ENCODE peak calls at places on chromosomes 12 and 14, in five cellular contexts. K is GM23248, R is stomach, C is Calu3, Z is A549. F is an unnamed sample.

GRCh38 chr12:19277707-19278106 is 148.2 kb downstream of the PLEKHA5 start:
- DNase-seq in Z (no peak), R (no peak), C (no peak), K (no peak), F (no peak)

GRCh38 chr12:88063375-88063774 is 34.2 kb upstream of the C12orf50 start:
- DNase-seq in Z (no peak), K (no peak), R (no peak), C (no peak), F (peak; percentile 3)

GRCh38 chr14:89638888-89639287 is 221.9 kb upstream of the FOXN3 start:
- DNase-seq in C (no peak), K (no peak), Z (no peak), R (no peak), F (no peak)

GRCh38 chr12:57128519-57129247 is 400 bp downstream of the LRP1 start:
- DNase-seq in K (peak; percentile 41), C (no peak), R (no peak), Z (no peak), F (no peak)

GRCh38 chr14:57530571-57530970 is 36.9 kb upstream of the CCDC198 start:
- DNase-seq in R (no peak), K (no peak), C (no peak), Z (no peak), F (no peak)

GRCh38 chr12:19191563-19191962 is 62.0 kb downstream of the PLEKHA5 start:
- DNase-seq in R (no peak), K (no peak), Z (no peak), C (no peak), F (no peak)

GRCh38 chr12:117412465-117413190 is 51.2 kb upstream of the NOS1 start:
- DNase-seq in Z (no peak), C (no peak), R (no peak), K (no peak), F (no peak)

GRCh38 chr12:120121343-120121742 is 4.8 kb upstream of the RAB35 start:
- DNase-seq in K (no peak), R (no peak), Z (no peak), C (no peak), F (no peak)

F was measured in M059J.